ENCODE peak calls at places on chromosomes 5 and 9, in four cellular contexts. L, W, E and R are unnamed samples.
A peak's percentile ranks its signal among the peaks of the same experiment; 100 is the strongest.

GRCh38 chr9:113796651-113797426 is 79.3 kb upstream of the ZNF618 start:
- DNase-seq in L (no peak), W (no peak), E (peak; percentile 49), R (no peak)

GRCh38 chr5:40554794-40555193 is 124.9 kb upstream of the PTGER4 start:
- DNase-seq in L (no peak), W (no peak), E (no peak), R (no peak)

GRCh38 chr5:125321654-125322053 is 575.2 kb upstream of the ZNF608 start:
- DNase-seq in L (no peak), W (no peak), E (no peak), R (no peak)

GRCh38 chr9:129665008-129665771 is at the start of gene PRRX2:
- DNase-seq in L (no peak), W (no peak), E (peak; percentile 75), R (peak; percentile 33)

GRCh38 chr5:13359326-13359725 is 585.2 kb downstream of the DNAH5 start:
- DNase-seq in L (no peak), W (no peak), E (no peak), R (no peak)

GRCh38 chr5:179142434-179143198 is 82.4 kb downstream of the ZNF354C start:
- DNase-seq in L (no peak), W (no peak), E (no peak), R (no peak)

GRCh38 chr5:169788168-169788567 is 151.1 kb downstream of the DOCK2 start:
- DNase-seq in L (no peak), W (no peak), E (no peak), R (no peak)

GRCh38 chr9:81622471-81623245 is 66.7 kb downstream of the TLE1 start:
- DNase-seq in L (no peak), W (no peak), E (no peak), R (no peak)

GRCh38 chr5:104199771-104200170 is 637.2 kb upstream of the NUDT12 start:
- DNase-seq in L (no peak), W (no peak), E (no peak), R (no peak)

GRCh38 chr5:65020492-65020891 is 251.8 kb downstream of the CWC27 start:
- DNase-seq in L (no peak), W (no peak), E (no peak), R (no peak)

GRCh38 chr5:21219966-21220365 is 1232.0 kb upstream of the CDH18 start:
- DNase-seq in L (no peak), W (no peak), E (no peak), R (no peak)

GRCh38 chr9:79001012-79001411 is 570.8 kb upstream of the TLE4 start:
- DNase-seq in L (no peak), W (no peak), E (no peak), R (no peak)

GRCh38 chr9:118183571-118183970 is 479.4 kb downstream of the TLR4 start:
- DNase-seq in L (no peak), W (no peak), E (no peak), R (no peak)

GRCh38 chr9:137028281-137029057 is 432 bp upstream of the ABCA2 start:
- DNase-seq in L (no peak), W (no peak), E (peak; percentile 77), R (no peak)

GRCh38 chr5:43165323-43165722 is 26.7 kb upstream of the NIM1K start:
- DNase-seq in L (no peak), W (no peak), E (no peak), R (no peak)

GRCh38 chr9:33076360-33077004 is at the start of gene SMU1:
- DNase-seq in L (peak; percentile 86), W (peak; percentile 96), E (peak; percentile 92), R (peak; percentile 98)

GRCh38 chr5:135186662-135187522 is 152.9 kb upstream of the PITX1 start:
- DNase-seq in L (no peak), W (no peak), E (peak; percentile 34), R (no peak)

GRCh38 chr5:123344819-123345426 is 78.3 kb downstream of the CEP120 start:
- DNase-seq in L (no peak), W (peak; percentile 15), E (no peak), R (peak; percentile 16)

GRCh38 chr9:98345011-98345410 is 89.6 kb upstream of the TBC1D2 start:
- DNase-seq in L (no peak), W (no peak), E (no peak), R (no peak)

GRCh38 chr5:143557061-143557818 is 153.8 kb upstream of the NR3C1 start:
- DNase-seq in L (peak; percentile 11), W (no peak), E (no peak), R (no peak)

GRCh38 chr9:94086468-94086867 is 2.2 kb downstream of the PTPDC1 start:
- DNase-seq in L (no peak), W (no peak), E (no peak), R (no peak)

GRCh38 chr9:35538361-35539234 is 48.7 kb downstream of the RUSC2 start:
- DNase-seq in L (no peak), W (no peak), E (peak; percentile 73), R (peak; percentile 59)

GRCh38 chr9:81827616-81828296 is 100.5 kb upstream of the SPATA31D4 start:
- DNase-seq in L (no peak), W (no peak), E (no peak), R (no peak)

GRCh38 chr9:121662896-121663580 is 11.6 kb downstream of the DAB2IP start:
- DNase-seq in L (no peak), W (no peak), E (no peak), R (no peak)

GRCh38 chr9:103707181-103707580 is 386.9 kb upstream of the SMC2 start:
- DNase-seq in L (no peak), W (no peak), E (no peak), R (no peak)

GRCh38 chr9:112699230-112699629 is 18.7 kb downstream of the INIP start:
- DNase-seq in L (no peak), W (no peak), E (no peak), R (no peak)

GRCh38 chr5:180070726-180071417 is 687 bp downstream of the RNF130 start:
- DNase-seq in L (no peak), W (no peak), E (no peak), R (no peak)

GRCh38 chr5:55533806-55534435 is 843 bp downstream of the PLPP1 start:
- DNase-seq in L (peak; percentile 9), W (peak; percentile 54), E (no peak), R (peak; percentile 16)

GRCh38 chr5:97658116-97658900 is 475.3 kb upstream of the RIOK2 start:
- DNase-seq in L (no peak), W (no peak), E (no peak), R (no peak)

GRCh38 chr5:172901012-172901780 is 58.0 kb upstream of the RPL26L1 start:
- DNase-seq in L (no peak), W (peak; percentile 22), E (no peak), R (no peak)

GRCh38 chr5:19018822-19019221 is 969.2 kb downstream of the CDH18 start:
- DNase-seq in L (no peak), W (no peak), E (no peak), R (no peak)

GRCh38 chr5:65190328-65191053 is 291.2 kb downstream of the ADAMTS6 start:
- DNase-seq in L (peak; percentile 17), W (no peak), E (no peak), R (no peak)

GRCh38 chr5:141992349-141992963 is 20.4 kb downstream of the GNPDA1 start:
- DNase-seq in L (no peak), W (peak; percentile 55), E (peak; percentile 79), R (no peak)

GRCh38 chr5:142006363-142007236 is 6.2 kb downstream of the GNPDA1 start:
- DNase-seq in L (no peak), W (no peak), E (no peak), R (no peak)

GRCh38 chr5:132493241-132493640 is 2.7 kb upstream of the IRF1 start:
- DNase-seq in L (no peak), W (no peak), E (no peak), R (no peak)
- TF ChIP-seq SUZ12 in L (no peak), W (no peak), E (no peak), R (no peak)

GRCh38 chr9:3954228-3954949 is 345.5 kb downstream of the GLIS3 start:
- DNase-seq in L (no peak), W (no peak), E (no peak), R (peak; percentile 22)
- TF ChIP-seq YY1 in L (no peak), W (no peak), E (no peak), R (no peak)

GRCh38 chr5:79689541-79690466 is at the start of gene CMYA5:
- DNase-seq in L (no peak), W (no peak), E (peak; percentile 80), R (no peak)
- H3K4me3 ChIP-seq in L (no peak within 1 kb of the TSS), W (peak within 1 kb of the TSS; percentile 56), E (peak within 1 kb of the TSS; percentile 66), R (peak within 1 kb of the TSS; percentile 24)

GRCh38 chr5:132457371-132458225 is 33.0 kb downstream of the IRF1 start:
- DNase-seq in L (no peak), W (peak; percentile 23), E (no peak), R (no peak)
- TF ChIP-seq SUZ12 in L (no peak), W (no peak), E (no peak), R (no peak)

DNA sequence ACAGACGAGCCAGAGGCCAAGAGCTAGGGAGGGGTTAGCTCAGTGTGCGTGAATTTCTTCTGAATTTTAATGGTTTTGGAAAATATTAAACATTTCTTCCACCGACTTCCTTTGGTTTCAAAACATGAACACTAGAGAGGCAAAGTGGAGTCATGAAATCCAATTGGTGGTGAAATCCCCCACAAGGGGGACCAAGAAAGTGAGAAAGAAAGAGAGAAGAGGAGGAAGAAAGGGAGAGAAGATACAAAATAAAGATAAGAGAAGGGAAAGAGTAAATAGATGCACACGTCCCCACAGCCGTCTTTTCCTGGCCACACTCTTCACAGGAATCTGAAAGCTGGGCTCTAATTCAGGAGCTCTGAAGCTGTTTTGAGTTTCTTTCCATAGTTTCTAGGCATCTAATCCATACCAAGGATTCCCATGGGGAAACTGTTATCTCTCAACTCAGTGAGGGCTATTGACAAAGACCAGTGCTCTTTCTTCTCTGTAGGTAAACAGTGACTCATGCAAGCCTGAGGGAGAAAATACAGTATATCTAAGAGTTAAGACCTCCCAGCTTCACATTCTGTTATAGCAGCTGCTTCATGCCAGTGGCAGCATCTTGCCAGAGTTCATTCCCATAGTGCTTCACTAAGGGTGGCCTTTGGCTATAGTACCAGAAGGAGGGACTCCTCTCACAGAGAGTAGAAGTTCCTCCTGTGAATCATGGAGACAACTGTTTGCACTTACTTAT is 115.8 kb upstream of the LIFR start:
- DNase-seq in L (no peak), W (peak; percentile 64), E (no peak), R (peak; percentile 27)
- TF ChIP-seq YY1 in L (no peak), W (no peak), E (no peak), R (no peak)

GRCh38 chr5:44389410-44389879 is at the start of gene FGF10:
- DNase-seq in L (no peak), W (no peak), E (no peak), R (peak; percentile 48)
- H3K4me3 ChIP-seq in L (no peak within 1 kb of the TSS), W (peak within 1 kb of the TSS; percentile 37), E (peak within 1 kb of the TSS; percentile 65), R (peak within 1 kb of the TSS; percentile 44)